ENCODE peak calls at places on chromosomes 13 and 19, in six cellular contexts. One of them, this sample, is unnamed.

GRCh38 chr13:109737606-109738005 is 48.8 kb downstream of the IRS2 start:
- ATAC-seq in GM12878: no peak
- ATAC-seq in A549: no peak
- ATAC-seq in K562: no peak
- ATAC-seq in upper lobe of left lung: no peak
- ATAC-seq in HepG2: no peak
- ATAC-seq in this sample: no peak

GRCh38 chr19:43425567-43426392 is 11.1 kb downstream of the TEX101 start:
- ATAC-seq in GM12878: no peak
- ATAC-seq in A549: peak
- ATAC-seq in K562: peak
- ATAC-seq in upper lobe of left lung: no peak
- ATAC-seq in HepG2: peak
- ATAC-seq in this sample: no peak

GRCh38 chr19:3162418-3163229 is 15.9 kb upstream of the S1PR4 start:
- ATAC-seq in GM12878: peak
- ATAC-seq in A549: peak
- ATAC-seq in K562: peak
- ATAC-seq in upper lobe of left lung: peak
- ATAC-seq in HepG2: peak
- ATAC-seq in this sample: no peak

GRCh38 chr13:80133631-80134083 is 207.3 kb downstream of the SPRY2 start:
- ATAC-seq in GM12878: peak
- ATAC-seq in A549: no peak
- ATAC-seq in K562: no peak
- ATAC-seq in upper lobe of left lung: no peak
- ATAC-seq in HepG2: no peak
- ATAC-seq in this sample: peak

GRCh38 chr13:75850915-75851314 is 214.8 kb downstream of the LMO7 start:
- ATAC-seq in GM12878: no peak
- ATAC-seq in A549: no peak
- ATAC-seq in K562: peak
- ATAC-seq in upper lobe of left lung: no peak
- ATAC-seq in HepG2: no peak
- ATAC-seq in this sample: no peak

GRCh38 chr19:42075364-42075615 is 676 bp upstream of the ZNF574 start:
- ATAC-seq in GM12878: peak
- ATAC-seq in A549: peak
- ATAC-seq in K562: peak
- ATAC-seq in upper lobe of left lung: peak
- ATAC-seq in HepG2: no peak
- ATAC-seq in this sample: no peak

GRCh38 chr13:30454991-30455390 is 10.7 kb downstream of the HMGB1 start:
- ATAC-seq in GM12878: peak
- ATAC-seq in A549: peak
- ATAC-seq in K562: peak
- ATAC-seq in upper lobe of left lung: no peak
- ATAC-seq in HepG2: peak
- ATAC-seq in this sample: no peak

GRCh38 chr19:46951236-46951986 is 68.2 kb upstream of the NPAS1 start:
- ATAC-seq in GM12878: no peak
- ATAC-seq in A549: peak
- ATAC-seq in K562: no peak
- ATAC-seq in upper lobe of left lung: peak
- ATAC-seq in HepG2: peak
- ATAC-seq in this sample: no peak

GRCh38 chr13:99301913-99302636 is 5.1 kb downstream of the GPR183 start:
- ATAC-seq in GM12878: peak
- ATAC-seq in A549: no peak
- ATAC-seq in K562: no peak
- ATAC-seq in upper lobe of left lung: no peak
- ATAC-seq in HepG2: no peak
- ATAC-seq in this sample: no peak

GRCh38 chr19:5540208-5540607 is 27.5 kb downstream of the TINCR start:
- ATAC-seq in GM12878: no peak
- ATAC-seq in A549: no peak
- ATAC-seq in K562: no peak
- ATAC-seq in upper lobe of left lung: no peak
- ATAC-seq in HepG2: no peak
- ATAC-seq in this sample: no peak

GRCh38 chr19:50248826-50249225 is 45.4 kb downstream of the MYH14 start:
- ATAC-seq in GM12878: no peak
- ATAC-seq in A549: no peak
- ATAC-seq in K562: no peak
- ATAC-seq in upper lobe of left lung: peak
- ATAC-seq in HepG2: no peak
- ATAC-seq in this sample: no peak

GRCh38 chr13:84393981-84394625 is 511.8 kb upstream of the SLITRK1 start:
- ATAC-seq in GM12878: no peak
- ATAC-seq in A549: no peak
- ATAC-seq in K562: no peak
- ATAC-seq in upper lobe of left lung: no peak
- ATAC-seq in HepG2: no peak
- ATAC-seq in this sample: no peak

GRCh38 chr13:72295173-72295572 is 428.2 kb upstream of the DACH1 start:
- ATAC-seq in GM12878: no peak
- ATAC-seq in A549: no peak
- ATAC-seq in K562: no peak
- ATAC-seq in upper lobe of left lung: peak
- ATAC-seq in HepG2: no peak
- ATAC-seq in this sample: no peak

GRCh38 chr19:16075430-16076153 is 703 bp upstream of the TPM4 start:
- ATAC-seq in GM12878: peak
- ATAC-seq in A549: no peak
- ATAC-seq in K562: no peak
- ATAC-seq in upper lobe of left lung: no peak
- ATAC-seq in HepG2: no peak
- ATAC-seq in this sample: no peak

GRCh38 chr19:50890422-50891252 is 17.4 kb downstream of the KLK2 start:
- ATAC-seq in GM12878: peak
- ATAC-seq in A549: peak
- ATAC-seq in K562: no peak
- ATAC-seq in upper lobe of left lung: no peak
- ATAC-seq in HepG2: no peak
- ATAC-seq in this sample: no peak

GRCh38 chr13:99467764-99468163 is 33.5 kb upstream of the TM9SF2 start:
- ATAC-seq in GM12878: no peak
- ATAC-seq in A549: peak
- ATAC-seq in K562: no peak
- ATAC-seq in upper lobe of left lung: no peak
- ATAC-seq in HepG2: no peak
- ATAC-seq in this sample: no peak

GRCh38 chr19:55251296-55252081 is 7.3 kb downstream of the PPP6R1 start:
- ATAC-seq in GM12878: peak
- ATAC-seq in A549: no peak
- ATAC-seq in K562: no peak
- ATAC-seq in upper lobe of left lung: no peak
- ATAC-seq in HepG2: no peak
- ATAC-seq in this sample: no peak

GRCh38 chr13:20412761-20413355 is 112.8 kb downstream of the CRYL1 start:
- ATAC-seq in GM12878: no peak
- ATAC-seq in A549: no peak
- ATAC-seq in K562: no peak
- ATAC-seq in upper lobe of left lung: no peak
- ATAC-seq in HepG2: no peak
- ATAC-seq in this sample: no peak

GRCh38 chr13:73230714-73231113 is 171.9 kb downstream of the KLF5 start:
- ATAC-seq in GM12878: no peak
- ATAC-seq in A549: no peak
- ATAC-seq in K562: no peak
- ATAC-seq in upper lobe of left lung: no peak
- ATAC-seq in HepG2: no peak
- ATAC-seq in this sample: no peak

GRCh38 chr13:105665284-105665683 is 870.2 kb downstream of the EFNB2 start:
- ATAC-seq in GM12878: no peak
- ATAC-seq in A549: no peak
- ATAC-seq in K562: no peak
- ATAC-seq in upper lobe of left lung: no peak
- ATAC-seq in HepG2: no peak
- ATAC-seq in this sample: no peak

GRCh38 chr19:27746691-27747380 is 1466.1 kb downstream of the UQCRFS1 start:
- ATAC-seq in GM12878: peak
- ATAC-seq in A549: peak
- ATAC-seq in K562: peak
- ATAC-seq in upper lobe of left lung: peak
- ATAC-seq in HepG2: no peak
- ATAC-seq in this sample: peak

GRCh38 chr19:38617764-38618589 is at the start of gene MAP4K1:
- ATAC-seq in GM12878: peak
- ATAC-seq in A549: peak
- ATAC-seq in K562: peak
- ATAC-seq in upper lobe of left lung: peak
- ATAC-seq in HepG2: peak
- ATAC-seq in this sample: peak

GRCh38 chr19:15280048-15280725 is 47.9 kb upstream of the EPHX3 start:
- ATAC-seq in GM12878: no peak
- ATAC-seq in A549: no peak
- ATAC-seq in K562: no peak
- ATAC-seq in upper lobe of left lung: no peak
- ATAC-seq in HepG2: no peak
- ATAC-seq in this sample: peak

GRCh38 chr19:38699027-38699346 is 45.3 kb downstream of the CAPN12 start:
- ATAC-seq in GM12878: peak
- ATAC-seq in A549: peak
- ATAC-seq in K562: no peak
- ATAC-seq in upper lobe of left lung: no peak
- ATAC-seq in HepG2: no peak
- ATAC-seq in this sample: no peak

GRCh38 chr13:40668335-40668734 is 1.9 kb upstream of the FOXO1 start:
- ATAC-seq in GM12878: peak
- ATAC-seq in A549: peak
- ATAC-seq in K562: peak
- ATAC-seq in upper lobe of left lung: peak
- ATAC-seq in HepG2: peak
- ATAC-seq in this sample: peak

GRCh38 chr19:12796146-12797071 is 5.1 kb downstream of the JUNB start:
- ATAC-seq in GM12878: peak
- ATAC-seq in A549: peak
- ATAC-seq in K562: peak
- ATAC-seq in upper lobe of left lung: peak
- ATAC-seq in HepG2: peak
- ATAC-seq in this sample: peak

GRCh38 chr13:28394422-28394821 is 100.5 kb downstream of the FLT1 start:
- ATAC-seq in GM12878: no peak
- ATAC-seq in A549: no peak
- ATAC-seq in K562: no peak
- ATAC-seq in upper lobe of left lung: peak
- ATAC-seq in HepG2: no peak
- ATAC-seq in this sample: peak

GRCh38 chr19:2624537-2625091 is 77.9 kb downstream of the GNG7 start:
- ATAC-seq in GM12878: peak
- ATAC-seq in A549: peak
- ATAC-seq in K562: peak
- ATAC-seq in upper lobe of left lung: no peak
- ATAC-seq in HepG2: peak
- ATAC-seq in this sample: no peak

GRCh38 chr13:42380420-42381164 is 108.6 kb downstream of the AKAP11 start:
- ATAC-seq in GM12878: peak
- ATAC-seq in A549: no peak
- ATAC-seq in K562: no peak
- ATAC-seq in upper lobe of left lung: no peak
- ATAC-seq in HepG2: no peak
- ATAC-seq in this sample: no peak

GRCh38 chr19:1584500-1585242 is 8.0 kb downstream of the MBD3 start:
- ATAC-seq in GM12878: no peak
- ATAC-seq in A549: no peak
- ATAC-seq in K562: no peak
- ATAC-seq in upper lobe of left lung: peak
- ATAC-seq in HepG2: no peak
- ATAC-seq in this sample: no peak

GRCh38 chr19:42420055-42420544 is 7.1 kb downstream of the LIPE start:
- ATAC-seq in GM12878: peak
- ATAC-seq in A549: peak
- ATAC-seq in K562: peak
- ATAC-seq in upper lobe of left lung: no peak
- ATAC-seq in HepG2: peak
- ATAC-seq in this sample: no peak

GRCh38 chr13:106357198-106357597 is 178.3 kb downstream of the EFNB2 start:
- ATAC-seq in GM12878: no peak
- ATAC-seq in A549: no peak
- ATAC-seq in K562: no peak
- ATAC-seq in upper lobe of left lung: no peak
- ATAC-seq in HepG2: no peak
- ATAC-seq in this sample: no peak

GRCh38 chr19:40282209-40282580 is 3.0 kb downstream of the AKT2 start:
- ATAC-seq in GM12878: no peak
- ATAC-seq in A549: no peak
- ATAC-seq in K562: no peak
- ATAC-seq in upper lobe of left lung: no peak
- ATAC-seq in HepG2: no peak
- ATAC-seq in this sample: no peak
- TF ChIP-seq EP300 in GM12878: no peak
- TF ChIP-seq EP300 in A549: no peak
- TF ChIP-seq EP300 in K562: no peak
- TF ChIP-seq EP300 in upper lobe of left lung: no peak
- TF ChIP-seq EP300 in HepG2: no peak
- TF ChIP-seq EP300 in this sample: no peak

GRCh38 chr19:53868892-53869804 is 1.5 kb downstream of the MYADM start:
- ATAC-seq in GM12878: no peak
- ATAC-seq in A549: peak
- ATAC-seq in K562: peak
- ATAC-seq in upper lobe of left lung: peak
- ATAC-seq in HepG2: peak
- ATAC-seq in this sample: peak
- TF ChIP-seq EP300 in GM12878: no peak
- TF ChIP-seq EP300 in A549: no peak
- TF ChIP-seq EP300 in K562: peak
- TF ChIP-seq EP300 in upper lobe of left lung: no peak
- TF ChIP-seq EP300 in HepG2: no peak
- TF ChIP-seq EP300 in this sample: peak

DNA sequence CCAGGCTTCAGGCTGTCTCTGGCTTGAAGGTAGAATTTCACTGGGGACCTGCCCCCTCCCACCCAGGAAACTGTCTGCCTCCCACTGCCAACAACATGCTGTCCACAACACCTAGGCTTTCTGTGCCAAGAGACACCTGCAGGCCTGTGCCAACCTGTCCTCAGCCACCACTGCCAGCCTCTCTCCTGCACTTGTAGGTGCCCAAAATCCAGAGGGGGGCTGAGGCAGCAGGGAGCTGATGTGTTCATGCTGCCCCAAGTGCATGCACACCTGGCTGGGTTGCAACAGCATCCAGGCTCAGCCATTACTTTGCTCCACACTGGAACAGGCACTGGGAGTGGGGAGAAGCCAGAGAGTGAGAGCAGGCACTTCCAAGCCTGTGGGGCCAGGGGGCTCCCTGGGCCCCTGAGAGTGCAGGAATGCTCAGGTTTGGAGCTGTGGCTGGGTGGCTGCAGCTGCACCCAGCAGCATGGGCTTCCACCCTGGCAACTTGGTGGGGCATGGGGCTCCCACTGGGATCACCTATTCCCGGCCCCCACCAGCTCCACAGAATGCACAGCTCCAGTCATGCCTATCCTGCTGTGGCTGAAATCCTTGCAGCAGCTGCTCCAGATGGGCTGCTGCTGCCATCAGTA is 218.1 kb upstream of the OBI1 start:
- ATAC-seq in GM12878: no peak
- ATAC-seq in A549: no peak
- ATAC-seq in K562: no peak
- ATAC-seq in upper lobe of left lung: no peak
- ATAC-seq in HepG2: no peak
- ATAC-seq in this sample: no peak
- TF ChIP-seq EP300 in GM12878: no peak
- TF ChIP-seq EP300 in A549: no peak
- TF ChIP-seq EP300 in K562: no peak
- TF ChIP-seq EP300 in upper lobe of left lung: no peak
- TF ChIP-seq EP300 in HepG2: no peak
- TF ChIP-seq EP300 in this sample: no peak

GRCh38 chr13:52455677-52456041 is 381 bp downstream of the CKAP2 start:
- ATAC-seq in GM12878: peak
- ATAC-seq in A549: peak
- ATAC-seq in K562: peak
- ATAC-seq in upper lobe of left lung: peak
- ATAC-seq in HepG2: peak
- ATAC-seq in this sample: peak
- TF ChIP-seq EP300 in GM12878: no peak
- TF ChIP-seq EP300 in A549: no peak
- TF ChIP-seq EP300 in K562: no peak
- TF ChIP-seq EP300 in upper lobe of left lung: no peak
- TF ChIP-seq EP300 in HepG2: no peak
- TF ChIP-seq EP300 in this sample: no peak